ENCODE peak calls at places on chromosomes 4 and X, in seven cellular contexts. T, W, Y, C, L, O and M are unnamed samples.

GRCh38 chrX:70954871-70955270 is 24.0 kb upstream of the SLC7A3 start:
- DNase-seq in T (no peak), W (no peak), Y (no peak), C (no peak), L (no peak), O (no peak), M (no peak)

GRCh38 chr4:82696117-82696516 is 102.5 kb downstream of the SCD5 start:
- DNase-seq in T (no peak), W (peak; percentile 49), Y (no peak), C (no peak), L (no peak), O (no peak), M (no peak)

GRCh38 chr4:147117400-147117799 is 171.7 kb upstream of the TTC29 start:
- DNase-seq in T (peak; percentile 30), W (no peak), Y (no peak), C (peak; percentile 17), L (no peak), O (peak; percentile 89), M (no peak)

GRCh38 chr4:94507708-94508107 is 56.0 kb downstream of the PDLIM5 start:
- DNase-seq in T (peak; percentile 93), W (no peak), Y (peak; percentile 87), C (peak; percentile 92), L (no peak), O (no peak), M (no peak)

GRCh38 chrX:30304866-30305265 is 4.3 kb downstream of the NR0B1 start:
- DNase-seq in T (no peak), W (no peak), Y (no peak), C (no peak), L (no peak), O (no peak), M (no peak)

GRCh38 chr4:26069218-26069617 is 155.2 kb downstream of the SMIM20 start:
- DNase-seq in T (peak; percentile 50), W (no peak), Y (no peak), C (no peak), L (no peak), O (peak; percentile 81), M (no peak)

GRCh38 chr4:71231073-71231752 is 107.6 kb upstream of the SLC4A4 start:
- DNase-seq in T (peak; percentile 66), W (peak; percentile 92), Y (no peak), C (no peak), L (peak; percentile 20), O (no peak), M (no peak)

GRCh38 chr4:141047228-141047884 is 85.9 kb downstream of the RNF150 start:
- DNase-seq in T (peak; percentile 78), W (no peak), Y (no peak), C (peak; percentile 61), L (no peak), O (no peak), M (peak; percentile 24)

GRCh38 chrX:44946771-44947170 is 73.8 kb downstream of the KDM6A start:
- DNase-seq in T (peak; percentile 23), W (no peak), Y (peak; percentile 20), C (no peak), L (no peak), O (no peak), M (no peak)

GRCh38 chr4:150229538-150229937 is 151.3 kb downstream of the DCLK2 start:
- DNase-seq in T (peak; percentile 90), W (no peak), Y (peak; percentile 46), C (peak; percentile 74), L (no peak), O (no peak), M (peak; percentile 51)

GRCh38 chrX:21225643-21226042 is 148.6 kb upstream of the CNKSR2 start:
- DNase-seq in T (peak; percentile 1), W (no peak), Y (peak; percentile 30), C (no peak), L (no peak), O (no peak), M (no peak)

GRCh38 chr4:110196871-110197420 is 1.5 kb downstream of the ELOVL6 start:
- DNase-seq in T (peak; percentile 27), W (peak; percentile 50), Y (peak; percentile 48), C (no peak), L (peak; percentile 51), O (peak; percentile 79), M (peak; percentile 67)

GRCh38 chrX:9829308-9830267 is 43.4 kb downstream of the SHROOM2 start:
- DNase-seq in T (peak; percentile 93), W (no peak), Y (peak; percentile 92), C (peak; percentile 83), L (no peak), O (no peak), M (no peak)

GRCh38 chr4:25440478-25441030 is 63.5 kb downstream of the ANAPC4 start:
- DNase-seq in T (peak; percentile 19), W (peak; percentile 65), Y (no peak), C (no peak), L (peak; percentile 45), O (no peak), M (no peak)

GRCh38 chr4:33780952-33781655 is 2463.2 kb downstream of the ARAP2 start:
- DNase-seq in T (peak; percentile 68), W (no peak), Y (peak; percentile 12), C (peak; percentile 11), L (no peak), O (no peak), M (no peak)

GRCh38 chrX:69503228-69503834 is 795 bp upstream of the NALF2 start:
- DNase-seq in T (no peak), W (no peak), Y (no peak), C (no peak), L (no peak), O (no peak), M (no peak)
- H3K27ac ChIP-seq in T (no peak overlapping the region), W (no peak overlapping the region), Y (no peak overlapping the region), C (no peak overlapping the region), L (no peak overlapping the region), O (no peak overlapping the region), M (no peak overlapping the region)

DNA sequence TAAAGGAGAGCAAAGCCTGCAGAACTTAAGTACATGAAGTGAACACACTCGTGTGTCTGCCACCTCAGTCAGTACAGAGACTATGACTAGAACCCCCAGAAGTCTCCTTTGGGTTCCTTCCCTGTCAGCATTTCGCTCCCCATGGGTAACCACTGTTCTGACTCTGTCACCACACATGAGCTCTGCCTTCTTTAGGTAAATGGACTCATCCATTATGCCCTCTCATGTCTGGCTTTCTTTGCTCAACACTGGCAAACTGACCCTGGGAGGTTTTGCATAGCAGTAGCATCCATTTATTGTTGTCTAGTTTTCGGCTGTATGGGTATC is 38.5 kb downstream of the TBC1D14 start:
- DNase-seq in T (no peak), W (no peak), Y (no peak), C (no peak), L (no peak), O (no peak), M (no peak)
- H3K4me1 ChIP-seq in T (peaks cover 2% of the 10 kb centered on the region), W (peaks cover 7% of the 10 kb centered on the region), Y (peaks cover 3% of the 10 kb centered on the region), C (peaks cover 28% of the 10 kb centered on the region), L (peaks cover 21% of the 10 kb centered on the region), O (peaks cover 3% of the 10 kb centered on the region), M (peaks cover 11% of the 10 kb centered on the region)

DNA sequence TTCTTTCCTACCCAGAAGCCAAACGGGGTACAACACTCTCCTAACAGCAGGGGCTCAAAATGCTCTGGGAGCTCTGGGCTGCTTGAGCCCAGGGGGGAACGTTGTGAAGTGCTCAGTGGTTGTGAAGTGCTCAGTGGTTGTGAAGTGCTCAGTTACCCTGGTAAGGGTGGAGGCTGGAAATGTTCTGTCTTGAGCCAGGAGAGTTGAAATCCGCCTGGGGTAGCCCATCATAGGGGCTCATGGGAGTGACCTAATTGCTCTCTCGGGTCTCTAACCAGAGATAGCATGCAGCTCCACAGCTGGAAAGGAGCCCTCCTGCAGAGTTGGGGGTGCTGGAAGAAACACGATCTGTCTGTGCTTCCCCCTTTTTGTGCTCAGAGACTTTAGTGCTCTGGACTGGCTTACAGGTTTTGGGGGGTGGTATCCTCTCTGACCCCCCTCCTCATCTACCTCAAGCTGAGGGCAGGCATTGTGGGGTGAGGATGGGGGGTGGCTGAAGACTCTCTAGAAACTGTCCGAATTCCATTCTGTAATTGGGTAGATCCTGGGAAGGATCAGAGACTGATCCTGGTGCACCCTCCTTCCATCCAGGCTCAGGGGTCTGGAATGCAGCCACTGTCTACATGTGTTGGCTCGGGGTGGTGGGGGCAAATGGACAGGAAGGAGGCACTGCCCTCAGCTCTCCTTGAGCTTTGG is 2.7 kb downstream of the EFNB1 start:
- DNase-seq in T (no peak), W (no peak), Y (no peak), C (peak; percentile 24), L (peak; percentile 7), O (no peak), M (no peak)
- H3K27ac ChIP-seq in T (no peak overlapping the region), W (peak overlapping the region; percentile 83), Y (peak overlapping the region; percentile 81), C (peak overlapping the region; percentile 35), L (no peak overlapping the region), O (no peak overlapping the region), M (no peak overlapping the region)

GRCh38 chr4:40299704-40300336 is 35.3 kb upstream of the CHRNA9 start:
- DNase-seq in T (no peak), W (peak; percentile 52), Y (peak; percentile 55), C (no peak), L (no peak), O (peak; percentile 34), M (no peak)
- H3K4me1 ChIP-seq in T (no peaks in the 10 kb centered on the region), W (no peaks in the 10 kb centered on the region), Y (peaks cover 8% of the 10 kb centered on the region), C (no peaks in the 10 kb centered on the region), L (no peaks in the 10 kb centered on the region), O (no peaks in the 10 kb centered on the region), M (no peaks in the 10 kb centered on the region)

DNA sequence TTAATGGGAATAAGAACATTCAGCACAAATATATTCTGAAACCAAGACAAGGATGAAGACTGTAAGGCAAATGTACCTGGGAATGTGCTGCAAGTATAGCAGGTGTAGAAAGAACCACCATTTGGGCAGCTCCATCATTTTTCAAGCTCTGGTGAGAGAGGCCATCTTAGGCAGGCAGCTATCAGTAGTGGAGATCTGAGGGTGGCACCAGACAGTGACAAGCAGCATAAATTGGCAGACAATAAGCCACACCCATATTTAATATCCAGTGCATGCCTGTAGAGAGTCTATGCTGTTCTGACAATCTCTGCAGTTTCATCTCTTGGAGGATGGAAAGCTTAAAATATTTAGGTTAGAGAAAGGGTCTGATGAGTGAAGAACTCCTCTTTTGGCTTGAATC is 22.5 kb downstream of the CCNG2 start:
- DNase-seq in T (no peak), W (no peak), Y (no peak), C (no peak), L (no peak), O (no peak), M (no peak)
- H3K27ac ChIP-seq in T (no peak overlapping the region), W (no peak overlapping the region), Y (no peak overlapping the region), C (no peak overlapping the region), L (no peak overlapping the region), O (peak overlapping the region; percentile 31), M (no peak overlapping the region)

DNA sequence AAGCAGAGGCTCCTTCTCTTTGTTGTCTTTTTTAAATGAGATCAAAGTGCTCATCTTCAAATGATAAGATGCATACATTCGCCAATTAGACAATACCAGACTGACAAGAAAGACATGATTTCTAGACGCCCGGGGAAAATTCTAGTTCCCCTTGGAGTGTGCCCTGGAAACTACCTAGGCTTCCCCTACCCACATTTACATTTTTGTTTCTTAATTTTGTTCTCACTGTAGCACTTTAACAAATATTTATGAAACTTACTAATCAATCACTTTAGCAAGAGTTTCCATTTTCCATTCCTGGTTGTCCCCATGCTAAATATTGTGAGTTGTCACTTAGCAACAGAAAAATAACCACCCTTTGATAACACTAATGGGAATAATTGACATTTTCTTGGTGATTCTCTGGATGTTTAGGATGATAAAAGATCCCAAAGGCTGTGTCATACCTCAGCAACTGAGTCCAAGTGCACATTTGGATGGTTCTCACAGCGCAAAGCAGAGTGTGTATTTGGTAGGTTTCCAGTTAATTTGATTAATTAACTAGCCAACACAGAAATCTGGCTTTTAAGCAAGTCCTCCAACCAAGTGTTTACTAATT is 69.6 kb downstream of the FGFBP1 start:
- DNase-seq in T (peak; percentile 59), W (no peak), Y (no peak), C (peak; percentile 13), L (no peak), O (no peak), M (no peak)
- H3K4me1 ChIP-seq in T (no peaks in the 10 kb centered on the region), W (no peaks in the 10 kb centered on the region), Y (no peaks in the 10 kb centered on the region), C (no peaks in the 10 kb centered on the region), L (no peaks in the 10 kb centered on the region), O (no peaks in the 10 kb centered on the region), M (no peaks in the 10 kb centered on the region)